ENCODE peak calls at places on chromosomes 13 and 19, in eight cellular contexts. R is breast epithelium; X is right cardiac atrium; L is CD8-positive, alpha-beta memory T cell; S is AG09309; U is uterus; E is mesendoderm; H is HFF-Myc. G is an unnamed sample.
A peak's percentile ranks its signal among the peaks of the same experiment; 100 is the strongest.

GRCh38 chr19:6590458-6591319 is at the start of gene CD70:
- DNase-seq in E (peak; percentile 77), L (peak; percentile 28), X (no peak), U (no peak), R (no peak), S (no peak), H (no peak), G (no peak)

GRCh38 chr19:34772697-34773554 is at the start of gene ZNF599:
- DNase-seq in E (peak; percentile 94), H (peak; percentile 67), R (peak; percentile 89), S (peak; percentile 43), U (peak; percentile 92), L (peak; percentile 88), X (peak; percentile 97), G (peak; percentile 86)

GRCh38 chr19:33484226-33484774 is 37.3 kb downstream of the PEPD start:
- DNase-seq in E (no peak), H (no peak), U (no peak), X (no peak), L (no peak), R (no peak), S (no peak), G (no peak)

GRCh38 chr19:13833330-13834265 is 38.4 kb downstream of the ZSWIM4 start:
- DNase-seq in S (no peak), X (peak; percentile 99), E (peak; percentile 94), L (peak; percentile 93), R (peak; percentile 99), U (peak; percentile 96), H (no peak), G (peak; percentile 94)

GRCh38 chr19:37914908-37915307 is 7.9 kb downstream of the SIPA1L3 start:
- DNase-seq in L (no peak), S (no peak), E (no peak), H (no peak), X (no peak), U (no peak), R (no peak), G (no peak)

GRCh38 chr13:102907016-102907756 is 61.4 kb downstream of the ERCC5 start:
- DNase-seq in H (no peak), U (no peak), X (no peak), E (no peak), R (no peak), L (no peak), S (no peak), G (no peak)

GRCh38 chr19:46828484-46828883 is 22.2 kb downstream of the AP2S1 start:
- DNase-seq in E (no peak), H (no peak), S (no peak), R (no peak), L (no peak), U (no peak), X (no peak), G (no peak)

GRCh38 chr13:93476175-93476574 is 249.6 kb downstream of the GPC6 start:
- DNase-seq in U (no peak), S (peak; percentile 80), X (no peak), R (no peak), E (peak; percentile 65), H (no peak), L (no peak), G (no peak)

GRCh38 chr13:36872621-36873020 is 47.4 kb downstream of the SMAD9 start:
- DNase-seq in R (no peak), E (no peak), X (no peak), U (no peak), S (no peak), L (no peak), H (no peak), G (no peak)

GRCh38 chr19:46624958-46625661 is at the start of gene PTGIR:
- DNase-seq in E (peak; percentile 58), R (no peak), U (peak; percentile 88), L (no peak), H (peak; percentile 46), X (peak; percentile 93), S (no peak), G (peak; percentile 34)

GRCh38 chr13:31322025-31322424 is 122.2 kb downstream of the B3GLCT start:
- DNase-seq in X (peak; percentile 49), L (no peak), S (no peak), U (peak; percentile 35), R (no peak), E (no peak), H (no peak), G (no peak)

GRCh38 chr13:76148926-76149325 is 512.8 kb downstream of the LMO7 start:
- DNase-seq in L (no peak), R (no peak), U (no peak), X (no peak), S (peak; percentile 71), E (peak; percentile 4), H (no peak), G (no peak)

GRCh38 chr19:56748443-56748842 is 76.9 kb upstream of the ZNF835 start:
- DNase-seq in X (no peak), S (no peak), L (no peak), H (no peak), R (no peak), E (peak; percentile 31), U (no peak), G (no peak)

GRCh38 chr19:18898081-18898532 is 2.1 kb upstream of the CERS1 start:
- DNase-seq in U (no peak), X (no peak), E (no peak), H (no peak), S (no peak), L (no peak), R (no peak), G (no peak)

GRCh38 chr19:7632340-7633203 is 947 bp downstream of the PCP2 start:
- DNase-seq in U (no peak), E (no peak), R (no peak), X (no peak), H (no peak), S (no peak), L (no peak), G (no peak)

DNA sequence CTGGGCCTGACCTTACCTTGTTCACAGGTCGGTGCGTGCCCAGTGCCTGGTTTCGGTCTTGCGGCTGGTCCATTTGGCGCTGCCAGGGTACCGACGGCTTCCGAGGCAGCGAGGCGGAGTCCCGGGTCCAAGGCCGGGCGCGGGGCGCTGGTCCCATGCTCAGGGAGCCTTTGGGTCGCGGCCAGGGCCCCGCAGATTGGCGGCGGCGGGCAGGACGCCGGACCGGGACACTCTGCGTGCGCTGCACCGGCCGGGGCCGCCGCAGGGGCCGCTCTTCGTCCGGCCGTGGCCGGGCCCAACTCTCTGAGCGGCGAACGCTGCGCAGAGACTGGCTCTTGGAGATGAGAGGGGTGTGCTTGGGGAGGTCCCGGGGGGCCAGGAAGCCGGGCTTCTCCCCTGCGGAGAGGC is 3.3 kb upstream of the WIZ start:
- DNase-seq in S (no peak), H (no peak), U (no peak), E (no peak), L (no peak), R (no peak), X (peak; percentile 80), G (no peak)
- H3K4me3 ChIP-seq in S (peak overlapping the region; percentile 37), H (peak overlapping the region; percentile 19), U (peak overlapping the region; percentile 24), E (no peak overlapping the region), L (no peak overlapping the region), R (peak overlapping the region; percentile 54), X (peak overlapping the region; percentile 26), G (no peak overlapping the region)

DNA sequence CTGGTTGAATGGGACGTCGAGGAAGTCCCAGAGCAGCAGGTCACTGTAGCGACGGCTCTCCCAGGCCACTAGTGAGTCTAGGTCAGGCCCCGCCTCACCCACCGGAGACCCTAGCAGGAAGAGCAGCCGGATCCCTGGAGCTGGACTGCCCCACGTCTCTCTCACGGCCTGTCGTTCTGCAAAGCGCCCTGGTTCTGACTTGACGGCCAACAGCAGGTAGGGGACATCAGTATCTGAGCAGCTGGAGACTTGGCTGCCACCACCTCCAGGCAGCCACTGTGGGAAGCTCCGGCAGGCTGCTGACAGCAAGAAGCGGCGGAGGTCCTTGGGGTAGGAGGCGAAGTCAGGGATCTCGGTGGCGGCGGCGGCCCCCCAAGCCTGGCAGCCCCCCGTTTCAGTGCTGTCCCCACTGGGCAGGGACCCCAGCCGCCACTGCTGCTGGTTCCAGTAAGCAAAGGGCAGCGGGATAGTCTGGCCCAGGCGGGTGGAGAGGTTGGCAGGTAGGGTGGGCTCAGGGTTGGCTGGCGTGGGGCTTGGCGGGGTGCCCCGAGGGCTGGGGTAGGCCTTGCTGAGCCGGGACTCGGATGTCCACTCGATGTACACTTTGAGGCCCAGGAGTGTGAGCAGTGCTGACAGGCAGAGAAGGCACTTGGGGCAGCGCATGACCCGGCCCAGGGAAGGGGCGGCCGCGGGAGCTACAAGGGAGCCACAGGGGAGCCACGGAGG is 895 bp downstream of the B3GNT8 start:
- DNase-seq in S (no peak), L (no peak), E (no peak), U (no peak), H (no peak), X (peak; percentile 71), R (no peak), G (no peak)
- H3K4me3 ChIP-seq in S (peak overlapping the region; percentile 52), L (no peak overlapping the region), E (no peak overlapping the region), U (peak overlapping the region; percentile 44), H (no peak overlapping the region), X (peak overlapping the region; percentile 74), R (peak overlapping the region; percentile 51), G (peak overlapping the region; percentile 29)

GRCh38 chr19:31316201-31316951 is 32.9 kb downstream of the TSHZ3 start:
- DNase-seq in R (no peak), X (no peak), E (peak; percentile 66), S (peak; percentile 53), L (no peak), H (no peak), U (peak; percentile 46), G (no peak)
- H3K4me3 ChIP-seq in R (no peak overlapping the region), X (no peak overlapping the region), E (no peak overlapping the region), S (peak overlapping the region; percentile 17), L (no peak overlapping the region), H (no peak overlapping the region), U (peak overlapping the region; percentile 7), G (no peak overlapping the region)

GRCh38 chr19:17448190-17448967 is at the start of gene TMEM221:
- DNase-seq in L (peak; percentile 45), R (no peak), U (peak; percentile 76), H (no peak), X (peak; percentile 85), E (peak; percentile 66), S (no peak), G (no peak)

GRCh38 chr19:17445526-17446165 is 2.8 kb downstream of the TMEM221 start:
- DNase-seq in R (no peak), H (no peak), L (no peak), S (no peak), U (no peak), E (no peak), X (no peak), G (no peak)

GRCh38 chr19:17451820-17452219 is 3.4 kb upstream of the TMEM221 start:
- DNase-seq in R (no peak), L (no peak), U (no peak), S (no peak), X (no peak), E (no peak), H (no peak), G (no peak)

GRCh38 chr19:17450264-17451075 is 2.0 kb upstream of the TMEM221 start:
- DNase-seq in X (no peak), U (no peak), L (no peak), H (no peak), R (no peak), E (no peak), S (no peak), G (peak; percentile 85)

DNA sequence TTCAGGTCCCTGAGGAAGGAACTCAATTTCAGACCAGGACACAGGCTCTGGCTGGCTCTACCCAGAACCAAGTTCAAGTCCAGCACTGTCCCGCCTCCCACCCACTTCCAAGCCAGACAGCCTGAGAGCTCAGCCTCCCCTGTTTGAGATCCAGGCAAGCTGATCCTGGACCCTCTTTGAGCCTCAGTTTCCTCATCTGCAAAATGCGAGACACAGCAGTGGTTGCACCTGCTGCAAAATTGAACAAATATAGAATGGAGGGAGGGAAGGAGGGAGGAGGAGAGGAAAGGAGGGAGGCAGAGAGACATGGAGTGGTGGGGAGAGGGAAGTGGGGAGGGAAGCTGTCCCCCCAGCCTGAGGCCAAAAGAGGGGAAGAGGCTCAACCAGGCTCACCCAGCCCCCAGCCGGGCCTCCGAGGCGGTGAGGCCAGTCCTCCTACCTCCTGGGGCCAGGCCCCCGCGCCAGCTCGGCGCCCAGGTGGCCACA is 721 bp downstream of the TMEM221 start:
- DNase-seq in L (no peak), H (no peak), R (no peak), S (no peak), U (no peak), X (peak; percentile 30), E (no peak), G (no peak)
- H3K4me3 ChIP-seq in L (no peak overlapping the region), H (no peak overlapping the region), R (peak overlapping the region; percentile 57), S (no peak overlapping the region), U (no peak overlapping the region), X (peak overlapping the region; percentile 78), E (no peak overlapping the region), G (peak overlapping the region; percentile 26)